ENCODE peak calls at places on chromosomes 16 and 17, in five cellular contexts. T, W, F, R and O are unnamed samples.

GRCh38 chr17:2595200-2595599 is 1.7 kb downstream of the PAFAH1B1 start:
- DNase-seq in T (no peak), R (no peak), F (no peak), W (no peak), O (no peak)

GRCh38 chr17:5678171-5678570 is 93.9 kb upstream of the NLRP1 start:
- DNase-seq in R (no peak), F (no peak), T (no peak), W (no peak), O (no peak)

GRCh38 chr16:84303023-84303422 is 8.3 kb downstream of the WFDC1 start:
- DNase-seq in W (no peak), T (peak), R (no peak), F (no peak), O (no peak)

GRCh38 chr17:76968707-76969597 is 100.7 kb downstream of the MGAT5B start:
- DNase-seq in W (peak), T (peak), R (peak), F (no peak), O (peak)

GRCh38 chr17:41413982-41414381 is 10.4 kb downstream of the KRT37 start:
- DNase-seq in F (no peak), W (no peak), R (no peak), T (no peak), O (no peak)

GRCh38 chr17:44124118-44124438 is 637 bp upstream of the HDAC5 start:
- DNase-seq in W (no peak), T (no peak), F (no peak), R (no peak), O (no peak)

GRCh38 chr17:32658470-32659418 is 172.0 kb downstream of the CDK5R1 start:
- DNase-seq in T (no peak), R (no peak), F (no peak), W (no peak), O (no peak)

GRCh38 chr17:28372203-28372944 is 880 bp downstream of the SARM1 start:
- DNase-seq in R (peak), F (no peak), T (peak), W (no peak), O (no peak)

GRCh38 chr17:29039764-29040598 is 3.0 kb upstream of the PIPOX start:
- DNase-seq in R (no peak), F (peak), T (peak), W (no peak), O (no peak)

GRCh38 chr17:880074-880870 is 98.1 kb downstream of the MRM3 start:
- DNase-seq in F (peak), R (no peak), W (no peak), T (peak), O (no peak)

GRCh38 chr16:4664538-4665418 is 28.6 kb upstream of the NUDT16L1 start:
- DNase-seq in F (peak), T (no peak), W (peak), R (peak), O (no peak)

GRCh38 chr17:792277-792676 is 10.1 kb downstream of the MRM3 start:
- DNase-seq in R (no peak), T (no peak), F (no peak), W (no peak), O (no peak)

GRCh38 chr17:8710766-8711165 is 33.9 kb downstream of the CCDC42 start:
- DNase-seq in T (no peak), R (no peak), F (no peak), W (no peak), O (no peak)

GRCh38 chr17:76405607-76405966 is 21.2 kb downstream of the SPHK1 start:
- DNase-seq in R (no peak), T (no peak), W (no peak), F (no peak), O (no peak)

GRCh38 chr17:67221062-67221998 is 23.7 kb downstream of the HELZ start:
- DNase-seq in W (peak), T (peak), F (no peak), R (peak), O (no peak)

GRCh38 chr17:74619077-74619673 is 4.4 kb downstream of the CD300E start:
- DNase-seq in T (no peak), R (no peak), W (no peak), F (no peak), O (no peak)